ENCODE peak calls at places on chromosome 11, in eight cellular contexts. M, R, B, D, L, P, X and F are unnamed samples.

GRCh38 chr11:66069715-66070603 is at the start of gene PACS1:
- DNase-seq in P (peak; percentile 54), X (peak; percentile 93), D (peak; percentile 46), R (peak; percentile 89), B (peak; percentile 59), L (peak; percentile 83), M (peak; percentile 93), F (peak; percentile 92)

GRCh38 chr11:111540114-111540920 is at the start of gene LAYN:
- DNase-seq in X (peak; percentile 88), P (peak; percentile 81), B (no peak), L (peak; percentile 26), R (peak; percentile 50), D (peak; percentile 53), M (peak; percentile 68), F (peak; percentile 61)

GRCh38 chr11:127943763-127944162 is 643.6 kb downstream of the ETS1 start:
- DNase-seq in B (no peak), M (no peak), L (no peak), D (no peak), R (no peak), X (no peak), P (no peak), F (no peak)

GRCh38 chr11:100752371-100753073 is 65.4 kb downstream of the ARHGAP42 start:
- DNase-seq in X (no peak), B (no peak), P (no peak), L (no peak), D (no peak), R (no peak), M (no peak), F (no peak)

GRCh38 chr11:63537293-63538101 is 889 bp downstream of the PLAAT4 start:
- DNase-seq in P (no peak), R (no peak), X (peak; percentile 85), B (no peak), M (peak; percentile 50), D (no peak), L (peak; percentile 94), F (peak; percentile 71)

GRCh38 chr11:131491503-131491902 is 121.1 kb downstream of the NTM start:
- DNase-seq in M (no peak), X (no peak), R (no peak), B (no peak), P (no peak), D (no peak), L (peak; percentile 8), F (no peak)

GRCh38 chr11:129973809-129974208 is 28.8 kb downstream of the PRDM10 start:
- DNase-seq in L (no peak), B (no peak), P (peak; percentile 89), R (peak; percentile 89), M (no peak), D (no peak), X (peak; percentile 28), F (peak; percentile 70)

GRCh38 chr11:59292611-59293010 is 66.1 kb upstream of the OR5AN1 start:
- DNase-seq in D (no peak), X (no peak), P (no peak), B (no peak), M (no peak), L (no peak), R (no peak), F (no peak)

GRCh38 chr11:69909561-69910518 is 90.6 kb upstream of the FGF3 start:
- DNase-seq in D (no peak), P (peak; percentile 66), B (no peak), M (no peak), L (no peak), R (no peak), X (peak; percentile 79), F (no peak)

GRCh38 chr11:9014826-9015225 is 11.0 kb upstream of the NRIP3 start:
- DNase-seq in B (no peak), D (no peak), P (no peak), X (no peak), L (no peak), M (no peak), R (no peak), F (no peak)

GRCh38 chr11:86818466-86819282 is 18.3 kb downstream of the PRSS23 start:
- DNase-seq in D (no peak), L (peak; percentile 91), P (peak; percentile 85), B (peak; percentile 82), R (peak; percentile 83), M (peak; percentile 68), X (no peak), F (no peak)

GRCh38 chr11:119109843-119110242 is 2.7 kb downstream of the C2CD2L start:
- DNase-seq in P (no peak), M (no peak), B (no peak), X (no peak), R (no peak), L (no peak), D (no peak), F (no peak)

GRCh38 chr11:12430351-12430750 is 53.0 kb downstream of the PARVA start:
- DNase-seq in X (no peak), L (peak; percentile 65), B (no peak), R (no peak), D (no peak), M (peak; percentile 46), P (no peak), F (no peak)

GRCh38 chr11:86888164-86888977 is 66.8 kb downstream of the FZD4 start:
- DNase-seq in X (no peak), R (no peak), M (peak; percentile 69), P (no peak), L (peak; percentile 77), D (no peak), B (no peak), F (no peak)

GRCh38 chr11:70522613-70523311 is 124.4 kb downstream of the CTTN start:
- DNase-seq in L (no peak), P (no peak), R (no peak), D (no peak), X (no peak), B (no peak), M (no peak), F (peak; percentile 21)

GRCh38 chr11:27158763-27159679 is 118.4 kb downstream of the BBOX1 start:
- DNase-seq in M (peak; percentile 72), L (peak; percentile 89), P (peak; percentile 84), B (peak; percentile 73), D (no peak), X (no peak), R (peak; percentile 81), F (no peak)

GRCh38 chr11:110409174-110409573 is 20.6 kb upstream of the FDX1 start:
- DNase-seq in B (no peak), P (no peak), D (no peak), R (no peak), L (peak; percentile 49), X (no peak), M (peak; percentile 56), F (no peak)

GRCh38 chr11:2277933-2278523 is 7.6 kb upstream of the ASCL2 start:
- DNase-seq in X (peak; percentile 42), D (no peak), R (no peak), L (no peak), M (no peak), P (peak; percentile 45), B (no peak), F (no peak)

GRCh38 chr11:85718991-85719807 is 33.2 kb upstream of the CCDC89 start:
- DNase-seq in L (peak; percentile 95), X (peak; percentile 85), P (peak; percentile 86), B (peak; percentile 23), D (no peak), M (peak; percentile 94), R (peak; percentile 97), F (peak; percentile 42)

GRCh38 chr11:1116104-1116503 is 41.4 kb downstream of the MUC2 start:
- DNase-seq in L (no peak), P (no peak), M (no peak), X (peak; percentile 62), B (no peak), D (peak; percentile 13), R (no peak), F (peak; percentile 10)

GRCh38 chr11:72308226-72309073 is 64.5 kb upstream of the PHOX2A start:
- DNase-seq in M (peak; percentile 54), R (no peak), B (no peak), D (no peak), L (peak; percentile 90), X (no peak), P (no peak), F (no peak)

GRCh38 chr11:13928566-13929251 is 33.8 kb upstream of the SPON1 start:
- DNase-seq in L (peak; percentile 77), X (no peak), P (no peak), D (no peak), B (peak; percentile 79), M (peak; percentile 72), R (peak; percentile 73), F (no peak)

GRCh38 chr11:68002575-68002942 is 1.3 kb downstream of the UNC93B1 start:
- DNase-seq in L (no peak), X (no peak), B (no peak), M (no peak), D (no peak), P (no peak), R (no peak), F (no peak)